ENCODE peak calls at places on chromosomes 5 and 9, in seven cellular contexts. One of them, this sample, is unnamed.

GRCh38 chr9:125126019-125126746 is 17.1 kb downstream of the SCAI start:
- DNase-seq in astrocyte of the cerebellum: peak; percentile 99
- DNase-seq in EH: peak; percentile 99
- DNase-seq in GM10248: peak; percentile 68
- DNase-seq in NCI-H1417 treated with DMSO at 0.1 percent for 48 hours: no peak
- DNase-seq in stimulated activated CD8-positive, alpha-beta memory T cell treated with anti-CD3 and anti-CD28 coated beads, Interleukin-7, amount 100 ng/mL, for 1 hour: peak; percentile 56
- DNase-seq in DMS53: no peak
- DNase-seq in this sample: peak; percentile 51

GRCh38 chr9:13351768-13352386 is 72.4 kb upstream of the MPDZ start:
- DNase-seq in DMS53: peak; percentile 56
- DNase-seq in EH: peak; percentile 60
- DNase-seq in astrocyte of the cerebellum: peak; percentile 71
- DNase-seq in GM10248: peak; percentile 7
- DNase-seq in stimulated activated CD8-positive, alpha-beta memory T cell treated with anti-CD3 and anti-CD28 coated beads, Interleukin-7, amount 100 ng/mL, for 1 hour: no peak
- DNase-seq in NCI-H1417 treated with DMSO at 0.1 percent for 48 hours: no peak
- DNase-seq in this sample: no peak

GRCh38 chr9:86978413-86978812 is 31.1 kb upstream of the GAS1 start:
- DNase-seq in GM10248: no peak
- DNase-seq in NCI-H1417 treated with DMSO at 0.1 percent for 48 hours: no peak
- DNase-seq in EH: peak; percentile 16
- DNase-seq in astrocyte of the cerebellum: no peak
- DNase-seq in DMS53: no peak
- DNase-seq in stimulated activated CD8-positive, alpha-beta memory T cell treated with anti-CD3 and anti-CD28 coated beads, Interleukin-7, amount 100 ng/mL, for 1 hour: no peak
- DNase-seq in this sample: no peak

GRCh38 chr9:135144581-135145108 is 57.2 kb downstream of the OLFM1 start:
- DNase-seq in GM10248: no peak
- DNase-seq in NCI-H1417 treated with DMSO at 0.1 percent for 48 hours: no peak
- DNase-seq in stimulated activated CD8-positive, alpha-beta memory T cell treated with anti-CD3 and anti-CD28 coated beads, Interleukin-7, amount 100 ng/mL, for 1 hour: no peak
- DNase-seq in EH: no peak
- DNase-seq in astrocyte of the cerebellum: no peak
- DNase-seq in DMS53: no peak
- DNase-seq in this sample: no peak

GRCh38 chr5:133240425-133241091 is 188.7 kb downstream of the HSPA4 start:
- DNase-seq in EH: peak; percentile 98
- DNase-seq in DMS53: peak; percentile 98
- DNase-seq in astrocyte of the cerebellum: peak; percentile 93
- DNase-seq in stimulated activated CD8-positive, alpha-beta memory T cell treated with anti-CD3 and anti-CD28 coated beads, Interleukin-7, amount 100 ng/mL, for 1 hour: no peak
- DNase-seq in NCI-H1417 treated with DMSO at 0.1 percent for 48 hours: no peak
- DNase-seq in GM10248: peak; percentile 80
- DNase-seq in this sample: no peak

GRCh38 chr9:131282688-131283422 is 6.5 kb upstream of the FAM78A start:
- DNase-seq in GM10248: no peak
- DNase-seq in DMS53: no peak
- DNase-seq in stimulated activated CD8-positive, alpha-beta memory T cell treated with anti-CD3 and anti-CD28 coated beads, Interleukin-7, amount 100 ng/mL, for 1 hour: no peak
- DNase-seq in astrocyte of the cerebellum: peak; percentile 16
- DNase-seq in EH: peak; percentile 45
- DNase-seq in NCI-H1417 treated with DMSO at 0.1 percent for 48 hours: no peak
- DNase-seq in this sample: no peak

GRCh38 chr9:98075332-98075805 is 18.8 kb downstream of the NANS start:
- DNase-seq in stimulated activated CD8-positive, alpha-beta memory T cell treated with anti-CD3 and anti-CD28 coated beads, Interleukin-7, amount 100 ng/mL, for 1 hour: no peak
- DNase-seq in astrocyte of the cerebellum: no peak
- DNase-seq in GM10248: no peak
- DNase-seq in DMS53: no peak
- DNase-seq in EH: peak; percentile 70
- DNase-seq in NCI-H1417 treated with DMSO at 0.1 percent for 48 hours: no peak
- DNase-seq in this sample: no peak

GRCh38 chr9:77712533-77713130 is 64.5 kb upstream of the GNA14 start:
- DNase-seq in EH: peak; percentile 92
- DNase-seq in astrocyte of the cerebellum: peak; percentile 70
- DNase-seq in DMS53: no peak
- DNase-seq in GM10248: no peak
- DNase-seq in NCI-H1417 treated with DMSO at 0.1 percent for 48 hours: no peak
- DNase-seq in stimulated activated CD8-positive, alpha-beta memory T cell treated with anti-CD3 and anti-CD28 coated beads, Interleukin-7, amount 100 ng/mL, for 1 hour: no peak
- DNase-seq in this sample: no peak

GRCh38 chr9:134892820-134893420 is 12.3 kb downstream of the FCN2 start:
- DNase-seq in astrocyte of the cerebellum: no peak
- DNase-seq in NCI-H1417 treated with DMSO at 0.1 percent for 48 hours: no peak
- DNase-seq in GM10248: no peak
- DNase-seq in stimulated activated CD8-positive, alpha-beta memory T cell treated with anti-CD3 and anti-CD28 coated beads, Interleukin-7, amount 100 ng/mL, for 1 hour: no peak
- DNase-seq in EH: no peak
- DNase-seq in DMS53: no peak
- DNase-seq in this sample: no peak

GRCh38 chr9:69376651-69377050 is 51.6 kb downstream of the ENTREP1 start:
- DNase-seq in stimulated activated CD8-positive, alpha-beta memory T cell treated with anti-CD3 and anti-CD28 coated beads, Interleukin-7, amount 100 ng/mL, for 1 hour: no peak
- DNase-seq in EH: peak; percentile 94
- DNase-seq in astrocyte of the cerebellum: peak; percentile 90
- DNase-seq in DMS53: no peak
- DNase-seq in GM10248: no peak
- DNase-seq in NCI-H1417 treated with DMSO at 0.1 percent for 48 hours: no peak
- DNase-seq in this sample: no peak

GRCh38 chr5:172830876-172831662 is 3.0 kb upstream of the ERGIC1 start:
- DNase-seq in GM10248: no peak
- DNase-seq in EH: peak; percentile 86
- DNase-seq in astrocyte of the cerebellum: peak; percentile 89
- DNase-seq in NCI-H1417 treated with DMSO at 0.1 percent for 48 hours: no peak
- DNase-seq in DMS53: no peak
- DNase-seq in stimulated activated CD8-positive, alpha-beta memory T cell treated with anti-CD3 and anti-CD28 coated beads, Interleukin-7, amount 100 ng/mL, for 1 hour: no peak
- DNase-seq in this sample: no peak

GRCh38 chr9:130185494-130186005 is 13.3 kb downstream of the NCS1 start:
- DNase-seq in GM10248: no peak
- DNase-seq in DMS53: no peak
- DNase-seq in stimulated activated CD8-positive, alpha-beta memory T cell treated with anti-CD3 and anti-CD28 coated beads, Interleukin-7, amount 100 ng/mL, for 1 hour: no peak
- DNase-seq in astrocyte of the cerebellum: no peak
- DNase-seq in EH: peak; percentile 82
- DNase-seq in NCI-H1417 treated with DMSO at 0.1 percent for 48 hours: no peak
- DNase-seq in this sample: no peak

GRCh38 chr9:84970432-84970831 is 300.9 kb downstream of the NTRK2 start:
- DNase-seq in stimulated activated CD8-positive, alpha-beta memory T cell treated with anti-CD3 and anti-CD28 coated beads, Interleukin-7, amount 100 ng/mL, for 1 hour: no peak
- DNase-seq in DMS53: no peak
- DNase-seq in astrocyte of the cerebellum: no peak
- DNase-seq in EH: peak; percentile 5
- DNase-seq in NCI-H1417 treated with DMSO at 0.1 percent for 48 hours: no peak
- DNase-seq in GM10248: no peak
- DNase-seq in this sample: no peak

GRCh38 chr9:86034863-86035734 is 64.3 kb downstream of the GOLM1 start:
- DNase-seq in NCI-H1417 treated with DMSO at 0.1 percent for 48 hours: no peak
- DNase-seq in stimulated activated CD8-positive, alpha-beta memory T cell treated with anti-CD3 and anti-CD28 coated beads, Interleukin-7, amount 100 ng/mL, for 1 hour: no peak
- DNase-seq in EH: peak; percentile 53
- DNase-seq in DMS53: peak; percentile 54
- DNase-seq in GM10248: peak; percentile 64
- DNase-seq in astrocyte of the cerebellum: peak; percentile 34
- DNase-seq in this sample: no peak

GRCh38 chr5:852431-853401 is 1.9 kb upstream of the ZDHHC11 start:
- DNase-seq in astrocyte of the cerebellum: no peak
- DNase-seq in EH: no peak
- DNase-seq in GM10248: no peak
- DNase-seq in NCI-H1417 treated with DMSO at 0.1 percent for 48 hours: no peak
- DNase-seq in DMS53: no peak
- DNase-seq in stimulated activated CD8-positive, alpha-beta memory T cell treated with anti-CD3 and anti-CD28 coated beads, Interleukin-7, amount 100 ng/mL, for 1 hour: no peak
- DNase-seq in this sample: no peak

GRCh38 chr5:33841829-33842228 is 50.0 kb downstream of the ADAMTS12 start:
- DNase-seq in stimulated activated CD8-positive, alpha-beta memory T cell treated with anti-CD3 and anti-CD28 coated beads, Interleukin-7, amount 100 ng/mL, for 1 hour: no peak
- DNase-seq in EH: no peak
- DNase-seq in NCI-H1417 treated with DMSO at 0.1 percent for 48 hours: no peak
- DNase-seq in GM10248: no peak
- DNase-seq in astrocyte of the cerebellum: no peak
- DNase-seq in DMS53: no peak
- DNase-seq in this sample: no peak

GRCh38 chr5:141742866-141743651 is 61.0 kb upstream of the ARAP3 start:
- DNase-seq in EH: peak; percentile 43
- DNase-seq in astrocyte of the cerebellum: peak; percentile 5
- DNase-seq in stimulated activated CD8-positive, alpha-beta memory T cell treated with anti-CD3 and anti-CD28 coated beads, Interleukin-7, amount 100 ng/mL, for 1 hour: no peak
- DNase-seq in GM10248: no peak
- DNase-seq in DMS53: no peak
- DNase-seq in NCI-H1417 treated with DMSO at 0.1 percent for 48 hours: no peak
- DNase-seq in this sample: no peak

GRCh38 chr5:122295138-122295537 is 16.9 kb upstream of the SNCAIP start:
- DNase-seq in astrocyte of the cerebellum: no peak
- DNase-seq in NCI-H1417 treated with DMSO at 0.1 percent for 48 hours: no peak
- DNase-seq in GM10248: no peak
- DNase-seq in EH: peak; percentile 8
- DNase-seq in stimulated activated CD8-positive, alpha-beta memory T cell treated with anti-CD3 and anti-CD28 coated beads, Interleukin-7, amount 100 ng/mL, for 1 hour: no peak
- DNase-seq in DMS53: peak; percentile 74
- DNase-seq in this sample: no peak

GRCh38 chr5:104344809-104345512 is 782.4 kb upstream of the NUDT12 start:
- DNase-seq in GM10248: no peak
- DNase-seq in stimulated activated CD8-positive, alpha-beta memory T cell treated with anti-CD3 and anti-CD28 coated beads, Interleukin-7, amount 100 ng/mL, for 1 hour: no peak
- DNase-seq in DMS53: no peak
- DNase-seq in NCI-H1417 treated with DMSO at 0.1 percent for 48 hours: no peak
- DNase-seq in EH: no peak
- DNase-seq in astrocyte of the cerebellum: peak; percentile 37
- DNase-seq in this sample: no peak

GRCh38 chr9:86732514-86732913 is 214.8 kb downstream of the GAS1 start:
- DNase-seq in GM10248: no peak
- DNase-seq in stimulated activated CD8-positive, alpha-beta memory T cell treated with anti-CD3 and anti-CD28 coated beads, Interleukin-7, amount 100 ng/mL, for 1 hour: no peak
- DNase-seq in DMS53: no peak
- DNase-seq in astrocyte of the cerebellum: peak; percentile 95
- DNase-seq in EH: peak; percentile 74
- DNase-seq in NCI-H1417 treated with DMSO at 0.1 percent for 48 hours: no peak
- DNase-seq in this sample: no peak

GRCh38 chr5:40355181-40355580 is 324.5 kb upstream of the PTGER4 start:
- DNase-seq in GM10248: no peak
- DNase-seq in EH: no peak
- DNase-seq in stimulated activated CD8-positive, alpha-beta memory T cell treated with anti-CD3 and anti-CD28 coated beads, Interleukin-7, amount 100 ng/mL, for 1 hour: no peak
- DNase-seq in NCI-H1417 treated with DMSO at 0.1 percent for 48 hours: no peak
- DNase-seq in astrocyte of the cerebellum: no peak
- DNase-seq in DMS53: no peak
- DNase-seq in this sample: no peak

GRCh38 chr9:77945798-77946197 is 85.8 kb downstream of the GNAQ start:
- DNase-seq in EH: peak; percentile 71
- DNase-seq in DMS53: no peak
- DNase-seq in GM10248: no peak
- DNase-seq in stimulated activated CD8-positive, alpha-beta memory T cell treated with anti-CD3 and anti-CD28 coated beads, Interleukin-7, amount 100 ng/mL, for 1 hour: no peak
- DNase-seq in NCI-H1417 treated with DMSO at 0.1 percent for 48 hours: no peak
- DNase-seq in astrocyte of the cerebellum: no peak
- DNase-seq in this sample: no peak